ENCODE peak calls at places on chromosomes 13 and 19, in seven cellular contexts. S is breast epithelium; H is activated CD4-positive, alpha-beta T cell treated with anti-CD3 and anti-CD28 coated beads, Interleukin-2, amount 10 ng/mL, durations not matched to agents 7 days and 5 days; J is fibroblast of pulmonary artery; A is COR-L47; E is RPMI7951; M is foreskin keratinocyte. Z is an unnamed sample.

GRCh38 chr13:44191504-44192171 is 182.0 kb upstream of the SERP2 start:
- DNase-seq in J (peak), H (peak), S (peak), A (peak), E (peak), M (no peak), Z (no peak)

GRCh38 chr19:22620401-22620800 is 13.7 kb upstream of the ZNF492 start:
- DNase-seq in M (no peak), H (no peak), E (no peak), S (no peak), J (no peak), A (no peak), Z (no peak)

GRCh38 chr19:36030264-36031148 is 2.2 kb downstream of the CLIP3 start:
- DNase-seq in S (no peak), M (peak), E (peak), H (no peak), J (peak), A (no peak), Z (no peak)

GRCh38 chr13:24032252-24032651 is 128.3 kb upstream of the SPATA13 start:
- DNase-seq in S (no peak), H (no peak), E (peak), M (no peak), J (peak), A (no peak), Z (no peak)

GRCh38 chr19:53140351-53140750 is 7.6 kb upstream of the ZNF415 start:
- DNase-seq in H (no peak), J (no peak), A (no peak), E (no peak), S (no peak), M (no peak), Z (no peak)

GRCh38 chr13:41621716-41622508 is 164.6 kb downstream of the RGCC start:
- DNase-seq in E (no peak), J (peak), M (no peak), S (no peak), A (no peak), H (no peak), Z (no peak)

GRCh38 chr13:35857769-35858168 is 273.4 kb downstream of the DCLK1 start:
- DNase-seq in M (no peak), S (no peak), E (no peak), J (peak), H (no peak), A (no peak), Z (no peak)

GRCh38 chr13:49620170-49620621 is 8.1 kb upstream of the ARL11 start:
- DNase-seq in A (peak), E (peak), M (no peak), H (peak), S (no peak), J (no peak), Z (no peak)

GRCh38 chr13:105220063-105220462 is 1315.4 kb downstream of the EFNB2 start:
- DNase-seq in M (no peak), A (no peak), J (peak), H (no peak), E (no peak), S (no peak), Z (no peak)

GRCh38 chr19:42441047-42441440 is 1.7 kb downstream of the CXCL17 start:
- DNase-seq in E (no peak), J (no peak), H (no peak), S (no peak), M (no peak), A (no peak), Z (no peak)

GRCh38 chr13:25067054-25067453 is 28.9 kb upstream of the PABPC3 start:
- DNase-seq in H (no peak), J (no peak), S (no peak), M (no peak), A (peak), E (no peak), Z (no peak)

GRCh38 chr19:42270346-42271044 is 1.4 kb downstream of the CIC start:
- DNase-seq in J (peak), H (peak), E (peak), A (peak), S (peak), M (peak), Z (no peak)

GRCh38 chr19:38068851-38069250 is 155.2 kb downstream of the DPF1 start:
- DNase-seq in E (no peak), S (no peak), A (no peak), H (no peak), M (no peak), J (no peak), Z (no peak)

GRCh38 chr19:13164370-13165090 is 14.3 kb downstream of the IER2 start:
- DNase-seq in E (peak), A (peak), H (peak), S (peak), M (no peak), J (peak), Z (no peak)

GRCh38 chr19:1968279-1969175 is 27.6 kb downstream of the CSNK1G2 start:
- DNase-seq in E (no peak), A (no peak), H (no peak), M (no peak), S (no peak), J (no peak), Z (no peak)

GRCh38 chr19:47310819-47311218 is 1.2 kb downstream of the C5AR1 start:
- DNase-seq in J (peak), E (peak), H (no peak), A (peak), S (no peak), M (peak), Z (no peak)

GRCh38 chr19:20038358-20039202 is 725 bp downstream of the ZNF682 start:
- DNase-seq in H (peak), A (no peak), S (no peak), J (no peak), M (no peak), E (no peak), Z (no peak)

GRCh38 chr19:5345895-5346386 is 5.3 kb upstream of the PTPRS start:
- DNase-seq in A (no peak), S (no peak), E (peak), H (no peak), M (peak), J (peak), Z (no peak)